ENCODE peak calls at places on chromosome 1, in seven cellular contexts. One of them, this sample, is unnamed.

GRCh38 chr1:88075813-88076212 is 608.3 kb upstream of the PKN2 start:
- DNase-seq in MCF 10A: no peak
- DNase-seq in NCI-H2029: no peak
- DNase-seq in occipital lobe: no peak
- DNase-seq in NCI-H510A treated with DMSO at 0.1 percent for 48 hours: no peak
- DNase-seq in activated T-cell treated with anti-CD3 and anti-CD28 coated beads for 1 hour: no peak
- DNase-seq in EH: no peak
- DNase-seq in this sample: no peak

GRCh38 chr1:228044961-228045360 is 37.5 kb upstream of the ARF1 start:
- DNase-seq in MCF 10A: peak; percentile 55
- DNase-seq in NCI-H2029: no peak
- DNase-seq in occipital lobe: no peak
- DNase-seq in NCI-H510A treated with DMSO at 0.1 percent for 48 hours: no peak
- DNase-seq in activated T-cell treated with anti-CD3 and anti-CD28 coated beads for 1 hour: no peak
- DNase-seq in EH: no peak
- DNase-seq in this sample: no peak

GRCh38 chr1:161482610-161483009 is 22.6 kb upstream of the FCGR2A start:
- DNase-seq in MCF 10A: no peak
- DNase-seq in NCI-H2029: no peak
- DNase-seq in occipital lobe: no peak
- DNase-seq in NCI-H510A treated with DMSO at 0.1 percent for 48 hours: no peak
- DNase-seq in activated T-cell treated with anti-CD3 and anti-CD28 coated beads for 1 hour: no peak
- DNase-seq in EH: no peak
- DNase-seq in this sample: no peak

GRCh38 chr1:65065535-65066378 is 82.2 kb upstream of the AK4 start:
- DNase-seq in MCF 10A: no peak
- DNase-seq in NCI-H2029: no peak
- DNase-seq in occipital lobe: no peak
- DNase-seq in NCI-H510A treated with DMSO at 0.1 percent for 48 hours: peak; percentile 57
- DNase-seq in activated T-cell treated with anti-CD3 and anti-CD28 coated beads for 1 hour: no peak
- DNase-seq in EH: no peak
- DNase-seq in this sample: peak; percentile 29

GRCh38 chr1:19824541-19824940 is 9.5 kb upstream of the RNF186 start:
- DNase-seq in MCF 10A: no peak
- DNase-seq in NCI-H2029: no peak
- DNase-seq in occipital lobe: no peak
- DNase-seq in NCI-H510A treated with DMSO at 0.1 percent for 48 hours: no peak
- DNase-seq in activated T-cell treated with anti-CD3 and anti-CD28 coated beads for 1 hour: no peak
- DNase-seq in EH: no peak
- DNase-seq in this sample: no peak

GRCh38 chr1:54230507-54231339 is 30.8 kb downstream of the MRPL37 start:
- DNase-seq in MCF 10A: no peak
- DNase-seq in NCI-H2029: no peak
- DNase-seq in occipital lobe: no peak
- DNase-seq in NCI-H510A treated with DMSO at 0.1 percent for 48 hours: no peak
- DNase-seq in activated T-cell treated with anti-CD3 and anti-CD28 coated beads for 1 hour: no peak
- DNase-seq in EH: no peak
- DNase-seq in this sample: no peak

GRCh38 chr1:90730247-90731022 is 13.3 kb upstream of the BARHL2 start:
- DNase-seq in MCF 10A: no peak
- DNase-seq in NCI-H2029: no peak
- DNase-seq in occipital lobe: no peak
- DNase-seq in NCI-H510A treated with DMSO at 0.1 percent for 48 hours: no peak
- DNase-seq in activated T-cell treated with anti-CD3 and anti-CD28 coated beads for 1 hour: no peak
- DNase-seq in EH: no peak
- DNase-seq in this sample: no peak

GRCh38 chr1:154757149-154757548 is 112.9 kb downstream of the KCNN3 start:
- DNase-seq in MCF 10A: no peak
- DNase-seq in NCI-H2029: no peak
- DNase-seq in occipital lobe: no peak
- DNase-seq in NCI-H510A treated with DMSO at 0.1 percent for 48 hours: no peak
- DNase-seq in activated T-cell treated with anti-CD3 and anti-CD28 coated beads for 1 hour: no peak
- DNase-seq in EH: no peak
- DNase-seq in this sample: no peak

GRCh38 chr1:12201343-12202189 is 28.3 kb upstream of the VPS13D start:
- DNase-seq in MCF 10A: no peak
- DNase-seq in NCI-H2029: no peak
- DNase-seq in occipital lobe: no peak
- DNase-seq in NCI-H510A treated with DMSO at 0.1 percent for 48 hours: no peak
- DNase-seq in activated T-cell treated with anti-CD3 and anti-CD28 coated beads for 1 hour: no peak
- DNase-seq in EH: no peak
- DNase-seq in this sample: no peak

GRCh38 chr1:198858026-198858425 is 219.2 kb downstream of the PTPRC start:
- DNase-seq in MCF 10A: no peak
- DNase-seq in NCI-H2029: no peak
- DNase-seq in occipital lobe: no peak
- DNase-seq in NCI-H510A treated with DMSO at 0.1 percent for 48 hours: peak; percentile 61
- DNase-seq in activated T-cell treated with anti-CD3 and anti-CD28 coated beads for 1 hour: no peak
- DNase-seq in EH: peak; percentile 8
- DNase-seq in this sample: no peak

GRCh38 chr1:22527555-22528296 is 35.6 kb upstream of the EPHA8 start:
- DNase-seq in MCF 10A: no peak
- DNase-seq in NCI-H2029: no peak
- DNase-seq in occipital lobe: no peak
- DNase-seq in NCI-H510A treated with DMSO at 0.1 percent for 48 hours: no peak
- DNase-seq in activated T-cell treated with anti-CD3 and anti-CD28 coated beads for 1 hour: no peak
- DNase-seq in EH: peak; percentile 24
- DNase-seq in this sample: no peak

GRCh38 chr1:200081151-200081981 is 53.9 kb downstream of the NR5A2 start:
- DNase-seq in MCF 10A: no peak
- DNase-seq in NCI-H2029: no peak
- DNase-seq in occipital lobe: no peak
- DNase-seq in NCI-H510A treated with DMSO at 0.1 percent for 48 hours: no peak
- DNase-seq in activated T-cell treated with anti-CD3 and anti-CD28 coated beads for 1 hour: no peak
- DNase-seq in EH: no peak
- DNase-seq in this sample: no peak

GRCh38 chr1:183033205-183033604 is 10.0 kb downstream of the LAMC1 start:
- DNase-seq in MCF 10A: no peak
- DNase-seq in NCI-H2029: no peak
- DNase-seq in occipital lobe: no peak
- DNase-seq in NCI-H510A treated with DMSO at 0.1 percent for 48 hours: no peak
- DNase-seq in activated T-cell treated with anti-CD3 and anti-CD28 coated beads for 1 hour: no peak
- DNase-seq in EH: no peak
- DNase-seq in this sample: no peak

GRCh38 chr1:110152133-110152785 is 2.0 kb downstream of the SLC6A17 start:
- DNase-seq in MCF 10A: peak; percentile 28
- DNase-seq in NCI-H2029: no peak
- DNase-seq in occipital lobe: peak; percentile 67
- DNase-seq in NCI-H510A treated with DMSO at 0.1 percent for 48 hours: no peak
- DNase-seq in activated T-cell treated with anti-CD3 and anti-CD28 coated beads for 1 hour: no peak
- DNase-seq in EH: peak; percentile 70
- DNase-seq in this sample: no peak

GRCh38 chr1:53729536-53730485 is 9.2 kb downstream of the GLIS1 start:
- DNase-seq in MCF 10A: no peak
- DNase-seq in NCI-H2029: no peak
- DNase-seq in occipital lobe: no peak
- DNase-seq in NCI-H510A treated with DMSO at 0.1 percent for 48 hours: no peak
- DNase-seq in activated T-cell treated with anti-CD3 and anti-CD28 coated beads for 1 hour: no peak
- DNase-seq in EH: no peak
- DNase-seq in this sample: no peak

GRCh38 chr1:101140041-101140718 is 96.6 kb upstream of the S1PR1 start:
- DNase-seq in MCF 10A: no peak
- DNase-seq in NCI-H2029: no peak
- DNase-seq in occipital lobe: no peak
- DNase-seq in NCI-H510A treated with DMSO at 0.1 percent for 48 hours: no peak
- DNase-seq in activated T-cell treated with anti-CD3 and anti-CD28 coated beads for 1 hour: no peak
- DNase-seq in EH: peak; percentile 17
- DNase-seq in this sample: no peak

GRCh38 chr1:202623075-202623474 is 87.2 kb downstream of the SYT2 start:
- DNase-seq in MCF 10A: peak; percentile 21
- DNase-seq in NCI-H2029: no peak
- DNase-seq in occipital lobe: no peak
- DNase-seq in NCI-H510A treated with DMSO at 0.1 percent for 48 hours: no peak
- DNase-seq in activated T-cell treated with anti-CD3 and anti-CD28 coated beads for 1 hour: no peak
- DNase-seq in EH: peak; percentile 65
- DNase-seq in this sample: no peak

GRCh38 chr1:234519506-234519905 is 40.5 kb upstream of the TARBP1 start:
- DNase-seq in MCF 10A: no peak
- DNase-seq in NCI-H2029: peak; percentile 73
- DNase-seq in occipital lobe: no peak
- DNase-seq in NCI-H510A treated with DMSO at 0.1 percent for 48 hours: peak; percentile 68
- DNase-seq in activated T-cell treated with anti-CD3 and anti-CD28 coated beads for 1 hour: no peak
- DNase-seq in EH: no peak
- DNase-seq in this sample: no peak

GRCh38 chr1:94098585-94099111 is 22.3 kb downstream of the ABCA4 start:
- DNase-seq in MCF 10A: no peak
- DNase-seq in NCI-H2029: no peak
- DNase-seq in occipital lobe: no peak
- DNase-seq in NCI-H510A treated with DMSO at 0.1 percent for 48 hours: no peak
- DNase-seq in activated T-cell treated with anti-CD3 and anti-CD28 coated beads for 1 hour: no peak
- DNase-seq in EH: no peak
- DNase-seq in this sample: peak; percentile 9

GRCh38 chr1:7842517-7842916 is 10.3 kb downstream of the UTS2 start:
- DNase-seq in MCF 10A: no peak
- DNase-seq in NCI-H2029: no peak
- DNase-seq in occipital lobe: no peak
- DNase-seq in NCI-H510A treated with DMSO at 0.1 percent for 48 hours: no peak
- DNase-seq in activated T-cell treated with anti-CD3 and anti-CD28 coated beads for 1 hour: no peak
- DNase-seq in EH: no peak
- DNase-seq in this sample: peak; percentile 25

GRCh38 chr1:108646265-108646660 is 14.6 kb downstream of the HENMT1 start:
- DNase-seq in MCF 10A: no peak
- DNase-seq in NCI-H2029: no peak
- DNase-seq in occipital lobe: no peak
- DNase-seq in NCI-H510A treated with DMSO at 0.1 percent for 48 hours: no peak
- DNase-seq in activated T-cell treated with anti-CD3 and anti-CD28 coated beads for 1 hour: no peak
- DNase-seq in EH: no peak
- DNase-seq in this sample: no peak

GRCh38 chr1:1080951-1081310 is 6.8 kb upstream of the RNF223 start:
- DNase-seq in MCF 10A: no peak
- DNase-seq in NCI-H2029: no peak
- DNase-seq in occipital lobe: no peak
- DNase-seq in NCI-H510A treated with DMSO at 0.1 percent for 48 hours: no peak
- DNase-seq in activated T-cell treated with anti-CD3 and anti-CD28 coated beads for 1 hour: no peak
- DNase-seq in EH: no peak
- DNase-seq in this sample: no peak

GRCh38 chr1:23417570-23417969 is 7.0 kb downstream of the TCEA3 start:
- DNase-seq in MCF 10A: no peak
- DNase-seq in NCI-H2029: peak; percentile 63
- DNase-seq in occipital lobe: no peak
- DNase-seq in NCI-H510A treated with DMSO at 0.1 percent for 48 hours: peak; percentile 38
- DNase-seq in activated T-cell treated with anti-CD3 and anti-CD28 coated beads for 1 hour: no peak
- DNase-seq in EH: peak; percentile 55
- DNase-seq in this sample: peak; percentile 62

GRCh38 chr1:22246755-22247480 is 104.0 kb upstream of the WNT4 start:
- DNase-seq in MCF 10A: no peak
- DNase-seq in NCI-H2029: no peak
- DNase-seq in occipital lobe: no peak
- DNase-seq in NCI-H510A treated with DMSO at 0.1 percent for 48 hours: no peak
- DNase-seq in activated T-cell treated with anti-CD3 and anti-CD28 coated beads for 1 hour: no peak
- DNase-seq in EH: no peak
- DNase-seq in this sample: no peak

GRCh38 chr1:67897270-67897949 is 64.1 kb upstream of the GNG12 start:
- DNase-seq in MCF 10A: no peak
- DNase-seq in NCI-H2029: no peak
- DNase-seq in occipital lobe: no peak
- DNase-seq in NCI-H510A treated with DMSO at 0.1 percent for 48 hours: no peak
- DNase-seq in activated T-cell treated with anti-CD3 and anti-CD28 coated beads for 1 hour: no peak
- DNase-seq in EH: peak; percentile 47
- DNase-seq in this sample: no peak

GRCh38 chr1:208179850-208180416 is 64.3 kb downstream of the PLXNA2 start:
- DNase-seq in MCF 10A: no peak
- DNase-seq in NCI-H2029: no peak
- DNase-seq in occipital lobe: no peak
- DNase-seq in NCI-H510A treated with DMSO at 0.1 percent for 48 hours: no peak
- DNase-seq in activated T-cell treated with anti-CD3 and anti-CD28 coated beads for 1 hour: no peak
- DNase-seq in EH: no peak
- DNase-seq in this sample: no peak

GRCh38 chr1:221440658-221441057 is 301.2 kb downstream of the DUSP10 start:
- DNase-seq in MCF 10A: no peak
- DNase-seq in NCI-H2029: no peak
- DNase-seq in occipital lobe: no peak
- DNase-seq in NCI-H510A treated with DMSO at 0.1 percent for 48 hours: no peak
- DNase-seq in activated T-cell treated with anti-CD3 and anti-CD28 coated beads for 1 hour: no peak
- DNase-seq in EH: peak; percentile 28
- DNase-seq in this sample: no peak

GRCh38 chr1:64986903-64987871 is 20.8 kb upstream of the JAK1 start:
- DNase-seq in MCF 10A: peak; percentile 16
- DNase-seq in NCI-H2029: no peak
- DNase-seq in occipital lobe: no peak
- DNase-seq in NCI-H510A treated with DMSO at 0.1 percent for 48 hours: peak; percentile 21
- DNase-seq in activated T-cell treated with anti-CD3 and anti-CD28 coated beads for 1 hour: no peak
- DNase-seq in EH: peak; percentile 13
- DNase-seq in this sample: peak; percentile 61

GRCh38 chr1:110254604-110255003 is 44.5 kb downstream of the KCNC4 start:
- DNase-seq in MCF 10A: no peak
- DNase-seq in NCI-H2029: no peak
- DNase-seq in occipital lobe: no peak
- DNase-seq in NCI-H510A treated with DMSO at 0.1 percent for 48 hours: no peak
- DNase-seq in activated T-cell treated with anti-CD3 and anti-CD28 coated beads for 1 hour: no peak
- DNase-seq in EH: no peak
- DNase-seq in this sample: no peak

GRCh38 chr1:18913065-18913502 is 10.7 kb upstream of the ALDH4A1 start:
- DNase-seq in MCF 10A: peak; percentile 78
- DNase-seq in NCI-H2029: no peak
- DNase-seq in occipital lobe: peak; percentile 40
- DNase-seq in NCI-H510A treated with DMSO at 0.1 percent for 48 hours: peak; percentile 35
- DNase-seq in activated T-cell treated with anti-CD3 and anti-CD28 coated beads for 1 hour: peak; percentile 75
- DNase-seq in EH: peak; percentile 87
- DNase-seq in this sample: peak; percentile 63

GRCh38 chr1:84834419-84835064 is 58.5 kb downstream of the LPAR3 start:
- DNase-seq in MCF 10A: peak; percentile 87
- DNase-seq in NCI-H2029: peak; percentile 48
- DNase-seq in occipital lobe: no peak
- DNase-seq in NCI-H510A treated with DMSO at 0.1 percent for 48 hours: no peak
- DNase-seq in activated T-cell treated with anti-CD3 and anti-CD28 coated beads for 1 hour: no peak
- DNase-seq in EH: peak; percentile 33
- DNase-seq in this sample: no peak

GRCh38 chr1:205291577-205291976 is 30.0 kb downstream of the NUAK2 start:
- DNase-seq in MCF 10A: no peak
- DNase-seq in NCI-H2029: no peak
- DNase-seq in occipital lobe: no peak
- DNase-seq in NCI-H510A treated with DMSO at 0.1 percent for 48 hours: no peak
- DNase-seq in activated T-cell treated with anti-CD3 and anti-CD28 coated beads for 1 hour: no peak
- DNase-seq in EH: no peak
- DNase-seq in this sample: no peak

GRCh38 chr1:116374340-116375164 is 1.5 kb downstream of the ATP1A1 start:
- DNase-seq in MCF 10A: no peak
- DNase-seq in NCI-H2029: no peak
- DNase-seq in occipital lobe: no peak
- DNase-seq in NCI-H510A treated with DMSO at 0.1 percent for 48 hours: peak; percentile 36
- DNase-seq in activated T-cell treated with anti-CD3 and anti-CD28 coated beads for 1 hour: no peak
- DNase-seq in EH: no peak
- DNase-seq in this sample: peak; percentile 64

GRCh38 chr1:100710881-100711660 is 8.5 kb upstream of the VCAM1 start:
- DNase-seq in MCF 10A: peak; percentile 22
- DNase-seq in NCI-H2029: no peak
- DNase-seq in occipital lobe: no peak
- DNase-seq in NCI-H510A treated with DMSO at 0.1 percent for 48 hours: no peak
- DNase-seq in activated T-cell treated with anti-CD3 and anti-CD28 coated beads for 1 hour: no peak
- DNase-seq in EH: peak; percentile 78
- DNase-seq in this sample: no peak